ENCODE peak calls at places on chromosomes 13 and 19, in four cellular contexts. P is activated CD8-positive, alpha-beta memory T cell treated with anti-CD3 and anti-CD28 coated beads, Interleukin-2, amount 10 ng/mL, durations not matched to agents 7 days and 5 days; E is CD4-positive, alpha-beta T cell; G is aorta. Z is an unnamed sample.

GRCh38 chr19:17424743-17425365 is 5.0 kb downstream of the MVB12A start:
- DNase-seq in P (no peak), E (peak; percentile 24), G (no peak), Z (no peak)

GRCh38 chr13:109790951-109791605 is 4.7 kb upstream of the IRS2 start:
- DNase-seq in P (no peak), E (peak; percentile 41), G (no peak), Z (no peak)

GRCh38 chr19:325173-325936 is 19.2 kb downstream of the MIER2 start:
- DNase-seq in E (no peak), G (no peak), P (no peak), Z (no peak)

GRCh38 chr13:42732073-42732472 is 49.3 kb upstream of the FAM216B start:
- DNase-seq in G (no peak), P (no peak), E (no peak), Z (no peak)

GRCh38 chr19:58128041-58128685 is 22.4 kb downstream of the ZNF329 start:
- DNase-seq in G (no peak), P (no peak), E (no peak), Z (no peak)

GRCh38 chr13:106038752-106039151 is 496.7 kb downstream of the EFNB2 start:
- DNase-seq in E (no peak), G (no peak), P (no peak), Z (no peak)

GRCh38 chr13:35879111-35879510 is 252.1 kb downstream of the DCLK1 start:
- DNase-seq in P (no peak), E (no peak), G (no peak), Z (no peak)

GRCh38 chr19:13118424-13119193 is 545 bp downstream of the NACC1 start:
- DNase-seq in G (peak; percentile 69), E (no peak), P (peak; percentile 81), Z (no peak)

GRCh38 chr19:13610042-13610691 is 103.9 kb upstream of the CACNA1A start:
- DNase-seq in G (no peak), E (no peak), P (peak; percentile 50), Z (no peak)

GRCh38 chr19:16398530-16399241 is 73.1 kb downstream of the EPS15L1 start:
- DNase-seq in E (no peak), G (no peak), P (no peak), Z (no peak)

GRCh38 chr13:93857126-93857525 is 622.4 kb downstream of the DCT start:
- DNase-seq in P (no peak), G (no peak), E (no peak), Z (no peak)

GRCh38 chr19:5254944-5255343 is 85.7 kb downstream of the PTPRS start:
- DNase-seq in P (no peak), E (no peak), G (no peak), Z (no peak)

GRCh38 chr13:73940098-73940497 is 194.1 kb downstream of the KLF12 start:
- DNase-seq in G (no peak), P (no peak), E (no peak), Z (no peak)

Z was measured in hypothalamus.